ENCODE peak calls at places on chromosomes 13 and 19, in ten cellular contexts. E, O, N, T, M, V, Y, F, U and B are unnamed samples.

GRCh38 chr13:58340895-58341294 is 709.4 kb downstream of the PCDH17 start:
- DNase-seq in E (no peak), O (no peak), N (no peak), T (no peak), M (no peak), V (no peak), Y (no peak), F (no peak), U (no peak), B (no peak)

GRCh38 chr19:31140717-31141116 is 208.5 kb downstream of the TSHZ3 start:
- DNase-seq in E (peak; percentile 87), O (no peak), N (no peak), T (no peak), M (no peak), V (no peak), Y (no peak), F (no peak), U (peak; percentile 47), B (no peak)

GRCh38 chr13:101988140-101988539 is 413.7 kb downstream of the FGF14 start:
- DNase-seq in E (no peak), O (no peak), N (no peak), T (no peak), M (no peak), V (no peak), Y (no peak), F (no peak), U (no peak), B (no peak)

GRCh38 chr19:29609636-29610035 is 3.6 kb downstream of the POP4 start:
- DNase-seq in E (peak; percentile 42), O (no peak), N (no peak), T (no peak), M (peak; percentile 33), V (no peak), Y (no peak), F (no peak), U (no peak), B (no peak)

GRCh38 chr13:100875392-100876043 is 200.9 kb upstream of the TMTC4 start:
- DNase-seq in E (peak; percentile 67), O (no peak), N (peak; percentile 93), T (no peak), M (no peak), V (no peak), Y (no peak), F (no peak), U (peak; percentile 85), B (no peak)

GRCh38 chr19:664913-665443 is 2.0 kb upstream of the RNF126 start:
- DNase-seq in E (peak; percentile 99), O (peak; percentile 84), N (peak; percentile 71), T (peak; percentile 84), M (peak; percentile 82), V (peak; percentile 67), Y (peak; percentile 93), F (peak; percentile 89), U (peak; percentile 85), B (peak; percentile 79)

GRCh38 chr19:38298841-38299680 is 5.0 kb upstream of the C19orf33 start:
- DNase-seq in E (peak; percentile 89), O (no peak), N (peak; percentile 34), T (no peak), M (no peak), V (no peak), Y (peak; percentile 43), F (no peak), U (peak; percentile 43), B (no peak)

GRCh38 chr13:61084983-61085382 is 330.7 kb downstream of the PCDH20 start:
- DNase-seq in E (no peak), O (no peak), N (peak; percentile 26), T (no peak), M (no peak), V (no peak), Y (no peak), F (no peak), U (no peak), B (no peak)

GRCh38 chr13:45133396-45134118 is 13.2 kb downstream of the GTF2F2 start:
- DNase-seq in E (no peak), O (no peak), N (peak; percentile 25), T (no peak), M (no peak), V (no peak), Y (no peak), F (no peak), U (peak; percentile 20), B (no peak)

GRCh38 chr19:326851-327250 is 17.7 kb downstream of the MIER2 start:
- DNase-seq in E (peak; percentile 56), O (no peak), N (no peak), T (no peak), M (no peak), V (no peak), Y (no peak), F (no peak), U (no peak), B (no peak)

GRCh38 chr13:43787518-43787891 is 733 bp upstream of the ENOX1 start:
- DNase-seq in E (no peak), O (no peak), N (no peak), T (no peak), M (no peak), V (no peak), Y (no peak), F (no peak), U (no peak), B (no peak)

GRCh38 chr19:18557474-18558201 is at the start of gene KXD1:
- DNase-seq in E (peak; percentile 99), O (peak; percentile 98), N (peak; percentile 99), T (peak; percentile 97), M (peak; percentile 99), V (peak; percentile 97), Y (peak; percentile 98), F (peak; percentile 97), U (peak; percentile 99), B (peak; percentile 94)

GRCh38 chr19:36008336-36008978 is at the start of gene SYNE4:
- DNase-seq in E (peak; percentile 80), O (peak; percentile 76), N (no peak), T (no peak), M (peak; percentile 83), V (no peak), Y (peak; percentile 89), F (peak; percentile 45), U (no peak), B (no peak)

GRCh38 chr19:16836115-16836905 is 7.1 kb downstream of the SIN3B start:
- DNase-seq in E (no peak), O (peak; percentile 24), N (no peak), T (no peak), M (no peak), V (no peak), Y (no peak), F (no peak), U (peak; percentile 18), B (no peak)

DNA sequence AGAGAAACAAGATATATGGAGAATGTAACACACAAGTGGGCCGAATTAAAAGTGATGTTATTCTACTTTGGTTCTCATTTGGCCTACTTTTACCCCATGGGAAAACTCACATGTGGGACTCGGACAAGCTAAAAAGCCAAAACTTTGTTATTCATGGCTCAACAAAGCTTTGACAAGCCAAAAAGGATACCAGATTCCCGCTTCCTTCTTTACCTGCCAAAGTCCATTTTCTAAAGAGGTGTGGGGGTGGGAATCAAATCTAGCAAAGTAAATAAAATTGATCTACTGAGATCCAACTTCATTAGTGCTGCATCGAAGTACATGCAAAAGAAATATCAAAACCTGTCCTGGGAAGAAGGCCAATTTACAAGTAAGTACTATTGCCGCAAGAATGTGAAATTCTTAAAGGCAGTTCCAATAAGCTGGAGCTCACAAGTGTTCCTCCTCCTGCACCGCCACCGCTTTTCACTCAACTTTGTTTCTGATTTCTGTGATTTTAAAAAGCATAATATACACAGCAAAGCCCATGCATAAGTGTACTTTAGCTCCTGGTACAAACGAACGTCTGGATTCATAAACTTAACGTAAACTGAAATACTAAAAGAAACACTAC is 1.1 kb downstream of the LNX2 start:
- DNase-seq in E (peak; percentile 54), O (no peak), N (peak; percentile 63), T (no peak), M (no peak), V (no peak), Y (no peak), F (no peak), U (peak; percentile 61), B (no peak)
- H3K4me3 ChIP-seq in E (peak overlapping the region; percentile 94), O (peak overlapping the region; percentile 98), N (peak overlapping the region; percentile 84), T (peak overlapping the region; percentile 96), M (no peak overlapping the region), V (peak overlapping the region; percentile 60), Y (peak overlapping the region; percentile 83), F (peak overlapping the region; percentile 72), U (peak overlapping the region; percentile 53), B (peak overlapping the region; percentile 98)

GRCh38 chr19:8320564-8321066 is 560 bp downstream of the NDUFA7 start:
- DNase-seq in E (peak; percentile 86), O (no peak), N (no peak), T (no peak), M (no peak), V (no peak), Y (peak; percentile 38), F (no peak), U (no peak), B (no peak)

GRCh38 chr19:8321760-8322637 is 703 bp downstream of the RPS28 start:
- DNase-seq in E (peak; percentile 78), O (no peak), N (no peak), T (no peak), M (no peak), V (no peak), Y (no peak), F (no peak), U (no peak), B (no peak)

GRCh38 chr19:8319807-8320520 is 1.2 kb downstream of the NDUFA7 start:
- DNase-seq in E (no peak), O (no peak), N (no peak), T (no peak), M (no peak), V (no peak), Y (no peak), F (no peak), U (no peak), B (no peak)

GRCh38 chr19:8322638-8322997 is 1.3 kb downstream of the RPS28 start:
- DNase-seq in E (no peak), O (no peak), N (no peak), T (no peak), M (no peak), V (no peak), Y (no peak), F (no peak), U (no peak), B (no peak)

GRCh38 chr19:8321067-8321759 is at the start of the genes NDUFA7 and RPS28:
- DNase-seq in E (peak; percentile 99), O (peak; percentile 98), N (peak; percentile 96), T (peak; percentile 98), M (peak; percentile 98), V (peak; percentile 96), Y (peak; percentile 98), F (peak; percentile 99), U (peak; percentile 97), B (peak; percentile 93)
- H3K36me3 ChIP-seq in E (peaks cover 25% of the 10 kb centered on the region), O (no peaks in the 10 kb centered on the region), N (peaks cover 12% of the 10 kb centered on the region), T (peaks cover 5% of the 10 kb centered on the region), M (no peaks in the 10 kb centered on the region), V (peaks cover 6% of the 10 kb centered on the region), Y (no peaks in the 10 kb centered on the region), F (no peaks in the 10 kb centered on the region), U (peaks cover 5% of the 10 kb centered on the region), B (peaks cover 15% of the 10 kb centered on the region)

GRCh38 chr19:3361384-3362216 is 4.8 kb upstream of the NFIC start:
- DNase-seq in E (peak; percentile 72), O (no peak), N (no peak), T (no peak), M (peak; percentile 54), V (no peak), Y (no peak), F (no peak), U (no peak), B (no peak)
- H3K4me3 ChIP-seq in E (peak overlapping the region; percentile 80), O (peak overlapping the region; percentile 100), N (peak overlapping the region; percentile 76), T (peak overlapping the region; percentile 69), M (no peak overlapping the region), V (peak overlapping the region; percentile 76), Y (no peak overlapping the region), F (peak overlapping the region; percentile 100), U (peak overlapping the region; percentile 70), B (no peak overlapping the region)

GRCh38 chr13:85544756-85545155 is 254.5 kb downstream of the SLITRK6 start:
- DNase-seq in E (no peak), O (no peak), N (no peak), T (no peak), M (no peak), V (no peak), Y (no peak), F (no peak), U (no peak), B (no peak)
- H3K36me3 ChIP-seq in E (no peaks in the 10 kb centered on the region), O (no peaks in the 10 kb centered on the region), N (no peaks in the 10 kb centered on the region), T (no peaks in the 10 kb centered on the region), M (no peaks in the 10 kb centered on the region), V (no peaks in the 10 kb centered on the region), Y (no peaks in the 10 kb centered on the region), F (no peaks in the 10 kb centered on the region), U (no peaks in the 10 kb centered on the region), B (no peaks in the 10 kb centered on the region)